ENCODE peak calls at places on chromosome 13, in six cellular contexts. One of them, this sample, is unnamed.

GRCh38 chr13:50998326-50998725 is 88.7 kb downstream of the RNASEH2B start:
- DNase-seq in stimulated activated naive B cell treated with anti-CD40 and anti-IgM and Interleukin-4, amounts not matched to agents 10 μg/mL and 1 μg/mL and 100 μg/mL, for 72 hours: no peak
- DNase-seq in central memory CD4-positive, alpha-beta T cell: no peak
- DNase-seq in MM.1S: no peak
- DNase-seq in bronchial epithelial cell: peak
- DNase-seq in stimulated activated CD4-positive, alpha-beta T cell treated with anti-CD3 and anti-CD28 coated beads, Interleukin-4, amount 100 ng/mL, for 24 hours: no peak
- DNase-seq in this sample: no peak

GRCh38 chr13:45292176-45292575 is 48.8 kb downstream of the TPT1 start:
- DNase-seq in stimulated activated naive B cell treated with anti-CD40 and anti-IgM and Interleukin-4, amounts not matched to agents 10 μg/mL and 1 μg/mL and 100 μg/mL, for 72 hours: no peak
- DNase-seq in central memory CD4-positive, alpha-beta T cell: no peak
- DNase-seq in MM.1S: no peak
- DNase-seq in bronchial epithelial cell: peak
- DNase-seq in stimulated activated CD4-positive, alpha-beta T cell treated with anti-CD3 and anti-CD28 coated beads, Interleukin-4, amount 100 ng/mL, for 24 hours: no peak
- DNase-seq in this sample: no peak

GRCh38 chr13:33289966-33290365 is 4.4 kb upstream of the STARD13 start:
- DNase-seq in stimulated activated naive B cell treated with anti-CD40 and anti-IgM and Interleukin-4, amounts not matched to agents 10 μg/mL and 1 μg/mL and 100 μg/mL, for 72 hours: no peak
- DNase-seq in central memory CD4-positive, alpha-beta T cell: no peak
- DNase-seq in MM.1S: no peak
- DNase-seq in bronchial epithelial cell: no peak
- DNase-seq in stimulated activated CD4-positive, alpha-beta T cell treated with anti-CD3 and anti-CD28 coated beads, Interleukin-4, amount 100 ng/mL, for 24 hours: no peak
- DNase-seq in this sample: no peak

GRCh38 chr13:113410472-113411201 is 42.7 kb downstream of the ADPRHL1 start:
- DNase-seq in stimulated activated naive B cell treated with anti-CD40 and anti-IgM and Interleukin-4, amounts not matched to agents 10 μg/mL and 1 μg/mL and 100 μg/mL, for 72 hours: no peak
- DNase-seq in central memory CD4-positive, alpha-beta T cell: no peak
- DNase-seq in MM.1S: no peak
- DNase-seq in bronchial epithelial cell: peak
- DNase-seq in stimulated activated CD4-positive, alpha-beta T cell treated with anti-CD3 and anti-CD28 coated beads, Interleukin-4, amount 100 ng/mL, for 24 hours: no peak
- DNase-seq in this sample: no peak

GRCh38 chr13:99303863-99304521 is 3.2 kb downstream of the GPR183 start:
- DNase-seq in stimulated activated naive B cell treated with anti-CD40 and anti-IgM and Interleukin-4, amounts not matched to agents 10 μg/mL and 1 μg/mL and 100 μg/mL, for 72 hours: no peak
- DNase-seq in central memory CD4-positive, alpha-beta T cell: peak
- DNase-seq in MM.1S: no peak
- DNase-seq in bronchial epithelial cell: no peak
- DNase-seq in stimulated activated CD4-positive, alpha-beta T cell treated with anti-CD3 and anti-CD28 coated beads, Interleukin-4, amount 100 ng/mL, for 24 hours: peak
- DNase-seq in this sample: no peak

GRCh38 chr13:63048648-63049047 is 1633.0 kb upstream of the PCDH20 start:
- DNase-seq in stimulated activated naive B cell treated with anti-CD40 and anti-IgM and Interleukin-4, amounts not matched to agents 10 μg/mL and 1 μg/mL and 100 μg/mL, for 72 hours: no peak
- DNase-seq in central memory CD4-positive, alpha-beta T cell: no peak
- DNase-seq in MM.1S: no peak
- DNase-seq in bronchial epithelial cell: no peak
- DNase-seq in stimulated activated CD4-positive, alpha-beta T cell treated with anti-CD3 and anti-CD28 coated beads, Interleukin-4, amount 100 ng/mL, for 24 hours: no peak
- DNase-seq in this sample: no peak

GRCh38 chr13:105050696-105051095 is 1484.8 kb downstream of the EFNB2 start:
- DNase-seq in stimulated activated naive B cell treated with anti-CD40 and anti-IgM and Interleukin-4, amounts not matched to agents 10 μg/mL and 1 μg/mL and 100 μg/mL, for 72 hours: no peak
- DNase-seq in central memory CD4-positive, alpha-beta T cell: no peak
- DNase-seq in MM.1S: no peak
- DNase-seq in bronchial epithelial cell: no peak
- DNase-seq in stimulated activated CD4-positive, alpha-beta T cell treated with anti-CD3 and anti-CD28 coated beads, Interleukin-4, amount 100 ng/mL, for 24 hours: no peak
- DNase-seq in this sample: no peak

GRCh38 chr13:112774829-112775565 is 85.2 kb downstream of the ATP11A start:
- DNase-seq in stimulated activated naive B cell treated with anti-CD40 and anti-IgM and Interleukin-4, amounts not matched to agents 10 μg/mL and 1 μg/mL and 100 μg/mL, for 72 hours: no peak
- DNase-seq in central memory CD4-positive, alpha-beta T cell: no peak
- DNase-seq in MM.1S: no peak
- DNase-seq in bronchial epithelial cell: no peak
- DNase-seq in stimulated activated CD4-positive, alpha-beta T cell treated with anti-CD3 and anti-CD28 coated beads, Interleukin-4, amount 100 ng/mL, for 24 hours: no peak
- DNase-seq in this sample: no peak

GRCh38 chr13:37534181-37534580 is 64.4 kb downstream of the POSTN start:
- DNase-seq in stimulated activated naive B cell treated with anti-CD40 and anti-IgM and Interleukin-4, amounts not matched to agents 10 μg/mL and 1 μg/mL and 100 μg/mL, for 72 hours: no peak
- DNase-seq in central memory CD4-positive, alpha-beta T cell: no peak
- DNase-seq in MM.1S: no peak
- DNase-seq in bronchial epithelial cell: peak
- DNase-seq in stimulated activated CD4-positive, alpha-beta T cell treated with anti-CD3 and anti-CD28 coated beads, Interleukin-4, amount 100 ng/mL, for 24 hours: no peak
- DNase-seq in this sample: no peak

GRCh38 chr13:45546410-45546765 is 69.2 kb downstream of the ERICH6B start:
- DNase-seq in stimulated activated naive B cell treated with anti-CD40 and anti-IgM and Interleukin-4, amounts not matched to agents 10 μg/mL and 1 μg/mL and 100 μg/mL, for 72 hours: no peak
- DNase-seq in central memory CD4-positive, alpha-beta T cell: no peak
- DNase-seq in MM.1S: no peak
- DNase-seq in bronchial epithelial cell: no peak
- DNase-seq in stimulated activated CD4-positive, alpha-beta T cell treated with anti-CD3 and anti-CD28 coated beads, Interleukin-4, amount 100 ng/mL, for 24 hours: no peak
- DNase-seq in this sample: no peak

GRCh38 chr13:112601351-112601750 is 13.4 kb upstream of the TUBGCP3 start:
- DNase-seq in stimulated activated naive B cell treated with anti-CD40 and anti-IgM and Interleukin-4, amounts not matched to agents 10 μg/mL and 1 μg/mL and 100 μg/mL, for 72 hours: no peak
- DNase-seq in central memory CD4-positive, alpha-beta T cell: no peak
- DNase-seq in MM.1S: no peak
- DNase-seq in bronchial epithelial cell: no peak
- DNase-seq in stimulated activated CD4-positive, alpha-beta T cell treated with anti-CD3 and anti-CD28 coated beads, Interleukin-4, amount 100 ng/mL, for 24 hours: no peak
- DNase-seq in this sample: no peak

GRCh38 chr13:98556968-98557591 is 19.8 kb downstream of the STK24 start:
- DNase-seq in stimulated activated naive B cell treated with anti-CD40 and anti-IgM and Interleukin-4, amounts not matched to agents 10 μg/mL and 1 μg/mL and 100 μg/mL, for 72 hours: no peak
- DNase-seq in central memory CD4-positive, alpha-beta T cell: no peak
- DNase-seq in MM.1S: no peak
- DNase-seq in bronchial epithelial cell: no peak
- DNase-seq in stimulated activated CD4-positive, alpha-beta T cell treated with anti-CD3 and anti-CD28 coated beads, Interleukin-4, amount 100 ng/mL, for 24 hours: peak
- DNase-seq in this sample: no peak